ENCODE peak calls at places on chromosomes 6 and 20, in nine cellular contexts. U is activated CD8-positive, alpha-beta T cell treated with anti-CD3 and anti-CD28 coated beads for 36 hours; Q is CD8-positive, alpha-beta T cell; M is brain microvascular endothelial cell; B is endodermal cell; P is HFFc6; H is GM12878; O is fibroblast of mammary gland; L is ovary. A is an unnamed sample.

GRCh38 chr6:45557454-45557853 is 179.7 kb upstream of the SUPT3H start:
- DNase-seq in P (no peak), M (no peak), O (no peak), B (no peak), H (no peak), U (no peak), Q (no peak), L (no peak), A (no peak)

GRCh38 chr6:78629154-78629721 is 238.1 kb upstream of the IRAK1BP1 start:
- DNase-seq in U (no peak), B (peak), L (no peak), M (peak), O (peak), P (no peak), H (no peak), Q (no peak), A (no peak)

GRCh38 chr6:158287047-158287446 is 25.2 kb upstream of the TULP4 start:
- DNase-seq in L (no peak), Q (no peak), H (no peak), P (no peak), U (no peak), M (no peak), B (no peak), O (no peak), A (no peak)

GRCh38 chr6:41581381-41581991 is 35.3 kb downstream of the FOXP4 start:
- DNase-seq in P (peak), M (peak), H (no peak), Q (no peak), B (no peak), O (peak), U (no peak), L (no peak), A (no peak)

GRCh38 chr6:6893701-6894100 is 214.1 kb upstream of the RREB1 start:
- DNase-seq in U (no peak), O (peak), B (no peak), P (no peak), H (no peak), Q (no peak), L (no peak), M (no peak), A (no peak)

GRCh38 chr20:38997622-38998021 is 35.5 kb downstream of the DHX35 start:
- DNase-seq in L (no peak), P (no peak), B (no peak), O (no peak), H (peak), U (peak), M (no peak), Q (peak), A (peak)

GRCh38 chr6:3650341-3650958 is 101.1 kb downstream of the PXDC1 start:
- DNase-seq in M (no peak), L (no peak), U (no peak), O (no peak), Q (no peak), P (no peak), H (no peak), B (no peak), A (no peak)

GRCh38 chr6:27839303-27840081 is 72.7 kb downstream of the OR2B2 start:
- DNase-seq in U (peak), O (peak), H (no peak), Q (peak), M (peak), P (peak), L (no peak), B (peak), A (no peak)

GRCh38 chr6:15969236-15969778 is 159.6 kb upstream of the MYLIP start:
- DNase-seq in L (no peak), H (no peak), Q (no peak), B (no peak), O (no peak), M (no peak), U (no peak), P (no peak), A (no peak)

GRCh38 chr6:41712651-41713103 is 22.7 kb downstream of the TFEB start:
- DNase-seq in Q (no peak), P (peak), O (no peak), L (no peak), B (no peak), U (no peak), M (no peak), H (no peak), A (no peak)

GRCh38 chr20:434661-435419 is 26.7 kb downstream of the RBCK1 start:
- DNase-seq in H (no peak), B (peak), Q (no peak), O (no peak), U (no peak), L (no peak), P (no peak), M (no peak), A (no peak)

GRCh38 chr20:51004305-51004727 is 18.6 kb downstream of the KCNG1 start:
- DNase-seq in H (no peak), U (no peak), L (no peak), B (no peak), P (no peak), O (no peak), M (no peak), Q (no peak), A (no peak)

GRCh38 chr6:35419431-35419830 is 32.7 kb upstream of the FANCE start:
- DNase-seq in M (peak), O (peak), U (peak), H (no peak), P (peak), Q (no peak), L (no peak), B (peak), A (no peak)
- TF ChIP-seq CTCF in M (peak), O (peak), U (no peak), H (no peak), P (peak), Q (no peak), L (no peak), B (peak), A (no peak)

GRCh38 chr6:163815796-163816195 is 401.3 kb downstream of the QKI start:
- DNase-seq in Q (no peak), L (no peak), H (no peak), M (no peak), U (no peak), O (no peak), P (no peak), B (no peak), A (no peak)

GRCh38 chr6:163813979-163814493 is 399.5 kb downstream of the QKI start:
- DNase-seq in L (no peak), H (peak), M (no peak), B (no peak), U (no peak), O (no peak), P (no peak), Q (no peak), A (no peak)

GRCh38 chr6:163816441-163816840 is 401.9 kb downstream of the QKI start:
- DNase-seq in B (no peak), P (no peak), Q (no peak), H (no peak), L (no peak), M (no peak), U (no peak), O (peak), A (no peak)

GRCh38 chr6:163811317-163811716 is 396.8 kb downstream of the QKI start:
- DNase-seq in O (no peak), H (no peak), Q (no peak), B (no peak), P (no peak), L (no peak), U (no peak), M (no peak), A (no peak)

DNA sequence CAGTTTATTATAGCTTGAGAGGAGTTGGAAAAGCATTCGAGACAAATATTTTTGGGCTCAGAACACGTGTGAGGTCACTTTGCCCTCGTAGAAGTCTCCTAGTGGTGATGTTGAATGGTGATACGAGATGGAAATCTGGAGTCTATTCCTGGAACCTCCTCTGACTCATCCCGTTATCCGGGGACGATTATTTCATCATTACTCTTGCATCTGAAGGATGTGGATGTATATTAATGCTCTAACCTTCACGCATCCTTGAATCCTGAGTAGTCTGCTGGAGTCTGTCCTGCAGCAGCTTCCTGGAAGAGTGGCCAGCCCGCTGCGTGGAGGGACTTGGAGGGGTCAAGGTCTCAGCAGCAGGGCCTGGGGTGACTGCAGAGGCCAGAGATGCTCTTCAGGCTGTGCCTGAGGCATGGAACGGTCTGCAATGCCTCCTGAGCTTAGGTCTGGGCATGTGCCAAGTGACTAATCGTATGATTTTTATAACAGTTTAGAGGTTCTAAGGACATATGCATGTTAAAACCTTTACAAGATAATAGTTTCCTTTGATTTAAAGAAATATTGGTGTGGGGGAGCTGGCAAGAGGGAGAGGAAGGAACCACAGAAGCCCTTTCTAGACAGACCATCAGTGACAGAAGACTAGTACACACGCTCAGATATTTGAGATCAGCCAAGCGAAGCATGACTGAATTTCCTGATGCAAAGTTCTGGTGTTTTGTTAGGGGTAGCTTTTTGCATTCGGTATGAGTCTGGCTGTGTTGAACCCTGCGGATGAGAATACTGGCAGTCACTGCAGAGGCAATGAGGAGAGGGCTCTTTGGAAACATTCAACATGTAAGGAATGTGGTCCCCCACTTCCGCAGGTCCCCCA is 400.2 kb downstream of the QKI start:
- DNase-seq in O (peak), U (no peak), H (peak), P (peak), Q (no peak), B (no peak), M (peak), L (no peak), A (no peak)
- TF ChIP-seq CTCF in O (peak), U (no peak), H (no peak), P (peak), Q (no peak), B (no peak), M (peak), L (no peak), A (no peak)

DNA sequence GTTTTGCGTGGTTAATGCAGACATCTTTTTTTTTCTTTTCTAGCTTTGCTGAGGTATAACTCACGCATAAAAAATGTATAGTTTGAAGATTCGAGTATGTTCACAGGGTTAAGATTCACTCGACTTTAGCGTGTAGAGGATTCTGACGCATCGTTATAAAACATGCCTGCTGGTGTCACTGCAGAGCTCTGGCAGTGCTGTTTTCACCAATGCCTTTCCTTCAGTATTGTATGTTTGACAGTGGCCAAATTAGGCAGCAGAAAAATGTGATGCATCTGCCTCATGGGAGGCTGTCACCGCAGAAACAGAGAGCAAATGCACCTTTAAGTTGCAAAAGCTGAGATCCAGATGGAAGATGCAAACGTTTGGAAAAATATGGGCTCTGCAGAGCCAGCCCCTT is 18.0 kb upstream of the SIRPB2 start:
- DNase-seq in L (no peak), U (peak), O (peak), M (peak), B (peak), P (peak), H (no peak), Q (peak), A (peak)
- TF ChIP-seq CTCF in L (no peak), U (peak), O (peak), M (peak), B (peak), P (peak), H (peak), Q (peak), A (no peak)

GRCh38 chr6:100078509-100078908 is 84.5 kb upstream of the MCHR2 start:
- DNase-seq in H (no peak), M (peak), U (peak), O (peak), L (no peak), B (peak), P (peak), Q (no peak), A (no peak)
- TF ChIP-seq CTCF in H (peak), M (peak), U (no peak), O (peak), L (no peak), B (peak), P (peak), Q (no peak), A (no peak)

DNA sequence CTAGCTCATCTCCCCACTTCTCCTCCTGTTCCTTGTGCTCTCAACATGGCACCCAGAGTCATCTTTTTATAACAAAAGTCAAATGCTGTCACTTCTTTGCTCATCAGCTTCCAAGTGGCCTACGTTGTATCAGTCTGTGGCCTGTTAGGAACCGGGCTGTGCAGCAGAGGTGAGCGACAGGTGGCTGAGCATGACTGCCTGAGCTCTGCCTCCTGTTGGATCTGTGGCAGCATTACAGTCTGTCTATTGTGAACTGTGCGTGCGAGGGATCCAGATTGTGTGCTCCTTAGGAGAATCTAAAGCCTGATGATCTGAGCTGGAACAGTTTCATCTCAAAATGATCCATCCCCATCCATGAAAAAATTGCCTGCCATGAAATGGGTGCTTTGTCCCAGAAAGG is 129.6 kb downstream of the FNDC1 start:
- DNase-seq in O (no peak), H (no peak), Q (no peak), M (no peak), P (no peak), U (no peak), L (no peak), B (no peak), A (no peak)
- TF ChIP-seq CTCF in O (no peak), H (no peak), Q (no peak), M (no peak), P (no peak), U (no peak), L (no peak), B (peak), A (no peak)

DNA sequence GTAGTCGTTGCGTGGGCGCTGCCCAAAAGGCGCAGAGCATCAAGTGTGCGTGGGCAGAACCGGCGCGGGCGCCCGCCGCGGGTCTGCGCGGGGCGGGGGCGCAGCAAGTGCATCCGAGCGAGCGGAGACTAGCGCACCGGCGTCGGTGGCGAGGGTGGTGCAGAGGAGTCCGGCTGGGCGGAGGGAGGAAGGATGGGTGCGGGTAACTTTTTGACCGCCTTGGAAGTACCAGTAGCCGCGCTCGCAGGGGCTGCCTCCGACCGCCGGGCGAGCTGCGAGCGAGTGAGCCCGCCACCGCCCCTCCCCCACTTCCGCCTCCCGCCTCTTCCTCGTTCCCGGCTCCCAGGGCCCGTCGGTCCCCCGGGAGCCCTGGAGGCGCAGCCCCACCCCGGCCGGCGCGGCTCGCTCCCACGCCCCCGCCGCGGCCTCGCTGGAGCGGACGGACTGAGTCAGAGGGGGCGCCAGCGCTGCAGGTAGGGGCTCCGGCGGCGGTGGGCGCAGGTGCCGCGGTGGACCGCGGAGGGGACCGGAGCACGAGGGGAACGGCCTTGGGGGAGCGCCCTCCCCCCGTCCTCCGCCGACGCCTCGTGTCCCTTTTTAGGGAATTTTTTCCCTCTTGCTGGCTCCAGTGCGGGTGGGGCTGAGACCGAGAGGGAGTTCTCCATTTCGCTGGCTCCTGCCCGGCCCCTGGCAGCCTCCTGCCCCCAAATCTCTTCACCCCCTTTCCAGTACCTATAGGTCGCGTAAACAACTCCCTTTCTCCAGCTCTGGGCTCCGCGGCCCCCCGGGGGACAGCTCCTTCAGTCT is 1.6 kb upstream of the DBNDD2 start:
- DNase-seq in B (peak), P (no peak), M (no peak), Q (peak), L (peak), O (peak), H (no peak), U (peak), A (peak)
- TF ChIP-seq CTCF in B (no peak), P (peak), M (no peak), Q (no peak), L (peak), O (no peak), H (no peak), U (no peak), A (no peak)

GRCh38 chr6:69487688-69488087 is 309.1 kb downstream of the LMBRD1 start:
- DNase-seq in M (no peak), L (no peak), B (no peak), H (no peak), Q (no peak), O (no peak), P (no peak), U (no peak), A (no peak)
- TF ChIP-seq CTCF in M (no peak), L (no peak), B (peak), H (peak), Q (no peak), O (peak), P (peak), U (peak), A (no peak)

DNA sequence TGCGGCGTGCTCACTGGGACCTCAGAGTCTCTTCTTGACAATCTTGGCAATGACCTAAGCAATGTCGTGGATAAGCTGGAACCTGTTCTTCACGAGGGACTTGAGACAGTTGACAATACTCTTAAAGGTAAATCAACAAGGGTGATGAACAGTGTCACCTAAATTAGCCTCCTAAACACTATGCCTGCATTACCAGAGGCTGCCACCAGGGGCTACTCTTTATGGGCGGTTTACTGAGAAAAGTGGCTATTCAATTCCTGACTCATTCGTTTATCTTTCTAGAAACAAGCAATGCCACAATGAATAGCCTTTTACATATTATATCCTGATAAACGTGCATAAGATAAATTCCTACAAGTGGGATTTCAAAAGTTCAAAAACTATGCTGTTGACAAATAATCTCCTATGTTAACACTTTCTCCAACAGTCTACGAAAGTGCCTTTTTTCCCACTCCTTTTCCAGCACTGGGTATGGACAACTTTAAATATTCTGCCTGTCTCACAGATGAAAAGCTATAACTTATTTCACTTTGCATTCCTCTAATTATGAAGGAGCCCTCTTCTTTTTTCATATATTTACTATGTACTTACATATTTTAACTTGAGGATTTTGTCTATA is 1.3 kb downstream of the BPIFA2 start:
- DNase-seq in U (peak), L (no peak), P (no peak), H (no peak), O (peak), B (peak), M (peak), Q (no peak), A (no peak)
- TF ChIP-seq CTCF in U (peak), L (no peak), P (peak), H (peak), O (peak), B (peak), M (peak), Q (peak), A (no peak)

A was measured in GM20000.